ENCODE peak calls at places on chromosome 1, in four cellular contexts. One of them, this sample, is unnamed.

GRCh38 chr1:6414443-6414844 is 5.3 kb downstream of the HES2 start:
- DNase-seq in NCI-H460: peak
- DNase-seq in PC-3: peak
- DNase-seq in SK-N-SH: peak
- DNase-seq in this sample: no peak

GRCh38 chr1:47881505-47882442 is 115.4 kb downstream of the TRABD2B start:
- DNase-seq in PC-3: no peak
- DNase-seq in SK-N-SH: peak
- DNase-seq in NCI-H460: no peak
- DNase-seq in this sample: no peak

GRCh38 chr1:93681549-93682412 is at the start of gene BCAR3:
- DNase-seq in NCI-H460: peak
- DNase-seq in SK-N-SH: peak
- DNase-seq in PC-3: peak
- DNase-seq in this sample: peak

GRCh38 chr1:245276426-245276825 is 121.6 kb downstream of the KIF26B start:
- DNase-seq in SK-N-SH: no peak
- DNase-seq in PC-3: no peak
- DNase-seq in NCI-H460: no peak
- DNase-seq in this sample: no peak

GRCh38 chr1:15765495-15766194 is 7.0 kb downstream of the FBLIM1 start:
- DNase-seq in PC-3: peak
- DNase-seq in NCI-H460: no peak
- DNase-seq in SK-N-SH: no peak
- DNase-seq in this sample: no peak

GRCh38 chr1:53620620-53620957 is 118.4 kb downstream of the GLIS1 start:
- DNase-seq in SK-N-SH: no peak
- DNase-seq in PC-3: no peak
- DNase-seq in NCI-H460: no peak
- DNase-seq in this sample: no peak

GRCh38 chr1:206041640-206042039 is 11.3 kb upstream of the RHEX start:
- DNase-seq in PC-3: no peak
- DNase-seq in SK-N-SH: peak
- DNase-seq in NCI-H460: no peak
- DNase-seq in this sample: no peak

GRCh38 chr1:64744492-64745180 is at the start of gene RAVER2:
- DNase-seq in NCI-H460: peak
- DNase-seq in SK-N-SH: peak
- DNase-seq in PC-3: peak
- DNase-seq in this sample: peak

GRCh38 chr1:10196991-10197390 is 13.4 kb upstream of the KIF1B start:
- DNase-seq in PC-3: no peak
- DNase-seq in SK-N-SH: no peak
- DNase-seq in NCI-H460: no peak
- DNase-seq in this sample: no peak

This sample was measured in breast epithelium.